ENCODE peak calls at places on chromosome 12, in five cellular contexts. B is colonic mucosa, Y is WTC11, T is GM06990, E is thoracic aorta. M is an unnamed sample.

GRCh38 chr12:105622846-105623245 is 292.4 kb downstream of the C12orf75 start:
- DNase-seq in B (no peak), Y (no peak), T (no peak), E (no peak), M (no peak)

GRCh38 chr12:46560874-46561273 is 188.3 kb upstream of the SLC38A2 start:
- DNase-seq in B (no peak), Y (no peak), T (no peak), E (no peak), M (no peak)

GRCh38 chr12:26524862-26525465 is 308.0 kb downstream of the ITPR2 start:
- DNase-seq in B (peak), Y (peak), T (peak), E (no peak), M (no peak)

GRCh38 chr12:101992091-101992490 is 69.7 kb downstream of the WASHC3 start:
- DNase-seq in B (no peak), Y (no peak), T (no peak), E (no peak), M (no peak)

GRCh38 chr12:43312991-43313505 is 239.0 kb downstream of the ADAMTS20 start:
- DNase-seq in B (no peak), Y (no peak), T (no peak), E (no peak), M (no peak)

GRCh38 chr12:104166465-104166864 is 28.5 kb upstream of the NFYB start:
- DNase-seq in B (no peak), Y (no peak), T (no peak), E (no peak), M (no peak)

GRCh38 chr12:31687101-31687527 is 27.6 kb downstream of the ETFBKMT start:
- DNase-seq in B (no peak), Y (no peak), T (peak), E (no peak), M (no peak)

GRCh38 chr12:132560421-132560830 is 50.0 kb downstream of the LRCOL1 start:
- DNase-seq in B (peak), Y (peak), T (no peak), E (no peak), M (no peak)

GRCh38 chr12:76010732-76011458 is 20.7 kb downstream of the PHLDA1 start:
- DNase-seq in B (no peak), Y (no peak), T (no peak), E (no peak), M (no peak)

GRCh38 chr12:110965574-110965973 is 45.2 kb upstream of the MYL2 start:
- DNase-seq in B (no peak), Y (no peak), T (no peak), E (no peak), M (no peak)

GRCh38 chr12:94427520-94428381 is 31.9 kb downstream of the CEP83 start:
- DNase-seq in B (peak), Y (no peak), T (peak), E (no peak), M (no peak)

GRCh38 chr12:57461904-57462306 is 2.3 kb downstream of the GLI1 start:
- DNase-seq in B (no peak), Y (no peak), T (no peak), E (no peak), M (no peak)

GRCh38 chr12:45725631-45726593 is 3.6 kb upstream of the ARID2 start:
- DNase-seq in B (peak), Y (no peak), T (peak), E (no peak), M (no peak)

GRCh38 chr12:7864751-7865150 is 8.0 kb downstream of the SLC2A14 start:
- DNase-seq in B (no peak), Y (no peak), T (no peak), E (no peak), M (no peak)
- TF ChIP-seq CTCF in B (no peak), Y (no peak), T (no peak), E (no peak), M (no peak)

DNA sequence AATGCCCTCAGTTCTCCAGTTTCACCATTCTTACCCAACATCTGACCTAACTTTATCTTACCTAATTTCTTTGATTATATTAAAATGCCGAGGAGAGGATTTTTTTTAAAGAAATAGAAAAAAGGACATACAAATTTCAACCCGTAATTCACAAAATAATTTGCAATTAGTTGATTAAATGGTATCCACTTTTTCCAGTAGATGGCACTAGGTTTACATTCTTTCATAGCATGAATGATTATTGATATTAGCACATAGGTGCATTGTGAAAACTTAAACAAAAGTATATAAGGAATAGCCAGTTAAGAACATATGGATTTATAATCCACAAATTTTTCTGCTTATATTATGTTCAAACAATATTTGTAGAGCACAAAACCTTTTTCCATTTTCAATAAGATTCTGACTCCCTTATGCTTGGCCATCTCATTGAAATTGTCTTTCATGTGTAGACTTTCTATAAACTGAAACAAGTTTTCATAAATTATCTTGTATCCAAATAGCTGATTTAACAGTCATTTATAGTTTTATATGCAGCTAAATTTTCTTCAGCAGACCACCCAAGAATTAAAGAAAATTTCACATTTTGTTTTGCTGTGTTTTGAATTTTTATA is 35.3 kb downstream of the MSRB3 start:
- DNase-seq in B (no peak), Y (no peak), T (no peak), E (no peak), M (no peak)
- TF ChIP-seq CTCF in B (no peak), Y (no peak), T (peak), E (no peak), M (peak)

GRCh38 chr12:108126212-108126611 is 2.9 kb upstream of the WSCD2 start:
- DNase-seq in B (no peak), Y (no peak), T (no peak), E (no peak), M (no peak)
- TF ChIP-seq CTCF in B (no peak), Y (no peak), T (no peak), E (no peak), M (no peak)

GRCh38 chr12:6941786-6942185 is 1.8 kb upstream of the RNU7-1 start:
- DNase-seq in B (no peak), Y (no peak), T (no peak), E (no peak), M (no peak)

GRCh38 chr12:6943719-6944380 is at the start of the genes C12orf57 and RNU7-1:
- DNase-seq in B (peak), Y (peak), T (peak), E (no peak), M (no peak)

GRCh38 chr12:6941267-6941666 is 2.3 kb upstream of the RNU7-1 start:
- DNase-seq in B (no peak), Y (no peak), T (no peak), E (no peak), M (no peak)

GRCh38 chr12:6943387-6943718 is 263 bp upstream of the RNU7-1 start:
- DNase-seq in B (peak), Y (peak), T (no peak), E (peak), M (no peak)

GRCh38 chr12:6942331-6942665 is 1.3 kb upstream of the RNU7-1 start:
- DNase-seq in B (no peak), Y (no peak), T (no peak), E (no peak), M (no peak)
- TF ChIP-seq CTCF in B (no peak), Y (no peak), T (no peak), E (no peak), M (no peak)

DNA sequence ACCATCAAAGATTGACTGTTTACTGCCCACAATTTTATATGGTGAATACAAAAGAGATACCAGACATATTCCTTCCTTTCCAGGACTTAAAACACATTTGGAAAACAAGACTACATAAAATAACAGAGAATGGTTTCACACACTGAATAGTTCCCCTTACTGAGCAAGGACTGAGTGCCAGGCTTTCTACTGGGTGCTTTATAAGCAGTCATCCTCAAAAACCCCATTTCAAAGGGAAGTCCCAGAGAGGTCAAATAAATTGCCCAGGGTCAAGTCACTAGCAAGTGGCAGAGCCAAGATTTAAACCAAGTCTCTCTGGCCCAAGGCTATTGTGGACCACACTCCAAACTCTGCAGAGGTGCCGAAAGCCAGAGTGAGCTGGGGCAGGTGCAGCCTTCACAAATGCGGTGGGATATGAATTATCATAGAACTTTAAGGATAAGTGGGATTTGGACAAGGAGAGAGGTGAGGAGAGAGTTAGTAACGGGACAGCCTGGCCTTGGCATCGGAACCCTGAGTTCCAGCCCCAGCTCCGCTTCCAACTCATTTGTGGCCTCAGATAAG is 9.1 kb upstream of the RPAP3 start:
- DNase-seq in B (no peak), Y (no peak), T (peak), E (no peak), M (no peak)
- TF ChIP-seq CTCF in B (no peak), Y (no peak), T (no peak), E (no peak), M (no peak)

GRCh38 chr12:100867639-100868393 is 73.2 kb downstream of the ANO4 start:
- DNase-seq in B (no peak), Y (no peak), T (no peak), E (no peak), M (no peak)

GRCh38 chr12:100862600-100863149 is 68.1 kb downstream of the ANO4 start:
- DNase-seq in B (no peak), Y (no peak), T (no peak), E (no peak), M (no peak)

GRCh38 chr12:100871335-100871734 is 76.8 kb downstream of the ANO4 start:
- DNase-seq in B (peak), Y (no peak), T (no peak), E (no peak), M (no peak)

GRCh38 chr12:100864366-100864765 is 69.8 kb downstream of the ANO4 start:
- DNase-seq in B (no peak), Y (no peak), T (no peak), E (no peak), M (no peak)

DNA sequence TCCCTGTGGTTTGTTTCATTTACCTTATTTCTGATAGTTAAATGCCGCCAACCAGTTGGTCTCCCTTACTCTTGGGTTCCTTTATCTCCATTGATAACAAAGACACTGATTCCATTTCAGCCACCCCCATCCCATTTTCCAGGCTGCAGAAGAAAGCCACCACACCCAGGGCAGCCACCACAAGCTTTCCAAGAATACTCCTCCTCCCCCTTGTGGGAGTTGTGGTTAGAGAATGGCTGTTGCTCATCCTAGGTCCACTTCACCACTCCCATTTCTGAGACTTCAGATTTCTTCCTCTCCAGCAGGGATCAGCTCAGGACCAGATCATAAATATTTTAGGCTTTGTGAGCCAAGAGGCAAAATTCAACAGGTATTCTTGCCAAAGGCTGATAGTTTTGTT is 73.9 kb downstream of the ANO4 start:
- DNase-seq in B (no peak), Y (no peak), T (no peak), E (no peak), M (no peak)
- TF ChIP-seq CTCF in B (no peak), Y (no peak), T (no peak), E (no peak), M (no peak)